ENCODE peak calls at places on chromosomes 5 and 9, in seven cellular contexts. P, T, X, M, H, Z and C are unnamed samples.
A peak's percentile ranks its signal among the peaks of the same experiment; 100 is the strongest.

GRCh38 chr9:111961575-111961974 is 65.0 kb downstream of the UGCG start:
- DNase-seq in P (no peak), T (no peak), X (no peak), M (no peak), H (no peak), Z (no peak), C (no peak)

GRCh38 chr5:74281191-74281590 is 359.3 kb downstream of the ENC1 start:
- DNase-seq in P (no peak), T (no peak), X (no peak), M (no peak), H (no peak), Z (no peak), C (no peak)

GRCh38 chr9:20658677-20659473 is 25.2 kb upstream of the FOCAD start:
- DNase-seq in P (peak; percentile 40), T (peak; percentile 9), X (no peak), M (no peak), H (no peak), Z (no peak), C (no peak)

GRCh38 chr5:139494256-139494655 is 11.7 kb upstream of the STING1 start:
- DNase-seq in P (no peak), T (no peak), X (no peak), M (no peak), H (no peak), Z (no peak), C (no peak)

GRCh38 chr5:147509041-147509709 is 693 bp downstream of the DPYSL3 start:
- DNase-seq in P (peak; percentile 7), T (no peak), X (peak; percentile 53), M (peak; percentile 17), H (peak; percentile 35), Z (peak; percentile 74), C (peak; percentile 32)

GRCh38 chr9:87238545-87238944 is 259.1 kb upstream of the DAPK1 start:
- DNase-seq in P (no peak), T (no peak), X (no peak), M (no peak), H (no peak), Z (no peak), C (no peak)

GRCh38 chr9:111966851-111967250 is 70.2 kb downstream of the UGCG start:
- DNase-seq in P (no peak), T (no peak), X (no peak), M (peak; percentile 59), H (no peak), Z (no peak), C (no peak)

GRCh38 chr5:53298841-53299240 is 181.6 kb upstream of the FST start:
- DNase-seq in P (no peak), T (no peak), X (no peak), M (no peak), H (no peak), Z (no peak), C (no peak)

GRCh38 chr9:125484632-125485282 is 222.3 kb downstream of the MAPKAP1 start:
- DNase-seq in P (no peak), T (no peak), X (no peak), M (peak; percentile 92), H (peak; percentile 25), Z (no peak), C (no peak)

GRCh38 chr5:14849516-14850294 is 21.9 kb downstream of the ANKH start:
- DNase-seq in P (no peak), T (no peak), X (no peak), M (peak; percentile 32), H (no peak), Z (no peak), C (no peak)

GRCh38 chr9:15755660-15756059 is 202.8 kb downstream of the CCDC171 start:
- DNase-seq in P (no peak), T (no peak), X (no peak), M (no peak), H (no peak), Z (no peak), C (no peak)

GRCh38 chr5:111135946-111136345 is 43.8 kb downstream of the WDR36 start:
- DNase-seq in P (no peak), T (no peak), X (no peak), M (peak; percentile 44), H (no peak), Z (no peak), C (no peak)

GRCh38 chr9:105127863-105128220 is 116.6 kb upstream of the SLC44A1 start:
- DNase-seq in P (peak; percentile 23), T (no peak), X (no peak), M (peak; percentile 72), H (no peak), Z (no peak), C (no peak)

GRCh38 chr5:3325206-3325605 is 270.4 kb upstream of the IRX1 start:
- DNase-seq in P (no peak), T (no peak), X (no peak), M (peak; percentile 56), H (no peak), Z (no peak), C (peak; percentile 66)

GRCh38 chr5:179319741-179320281 is 25.4 kb downstream of the ADAMTS2 start:
- DNase-seq in P (no peak), T (no peak), X (no peak), M (peak; percentile 50), H (peak; percentile 45), Z (no peak), C (peak; percentile 60)

GRCh38 chr5:131263648-131264452 is at the start of gene CDC42SE2:
- DNase-seq in P (peak; percentile 92), T (peak; percentile 70), X (peak; percentile 73), M (peak; percentile 76), H (peak; percentile 87), Z (peak; percentile 89), C (peak; percentile 97)

GRCh38 chr9:115553082-115553481 is 435.1 kb upstream of the TNC start:
- DNase-seq in P (no peak), T (no peak), X (no peak), M (peak; percentile 36), H (no peak), Z (no peak), C (no peak)

GRCh38 chr5:157365732-157366131 is 94.3 kb upstream of the NIPAL4 start:
- DNase-seq in P (no peak), T (no peak), X (no peak), M (no peak), H (no peak), Z (no peak), C (no peak)

GRCh38 chr5:157362982-157363381 is 97.0 kb upstream of the NIPAL4 start:
- DNase-seq in P (no peak), T (no peak), X (no peak), M (no peak), H (no peak), Z (no peak), C (no peak)

GRCh38 chr5:157370967-157371366 is 89.0 kb upstream of the NIPAL4 start:
- DNase-seq in P (no peak), T (no peak), X (no peak), M (no peak), H (no peak), Z (no peak), C (no peak)

GRCh38 chr5:157369507-157369906 is 90.5 kb upstream of the NIPAL4 start:
- DNase-seq in P (no peak), T (no peak), X (no peak), M (no peak), H (no peak), Z (no peak), C (no peak)

GRCh38 chr5:157366741-157367684 is 93.0 kb upstream of the NIPAL4 start:
- DNase-seq in P (no peak), T (peak; percentile 52), X (no peak), M (peak; percentile 79), H (no peak), Z (no peak), C (no peak)
- TF ChIP-seq CTCF in P (no peak), T (peak; percentile 59), X (no peak), M (peak; percentile 73), H (peak; percentile 47), Z (no peak), C (peak; percentile 9)

DNA sequence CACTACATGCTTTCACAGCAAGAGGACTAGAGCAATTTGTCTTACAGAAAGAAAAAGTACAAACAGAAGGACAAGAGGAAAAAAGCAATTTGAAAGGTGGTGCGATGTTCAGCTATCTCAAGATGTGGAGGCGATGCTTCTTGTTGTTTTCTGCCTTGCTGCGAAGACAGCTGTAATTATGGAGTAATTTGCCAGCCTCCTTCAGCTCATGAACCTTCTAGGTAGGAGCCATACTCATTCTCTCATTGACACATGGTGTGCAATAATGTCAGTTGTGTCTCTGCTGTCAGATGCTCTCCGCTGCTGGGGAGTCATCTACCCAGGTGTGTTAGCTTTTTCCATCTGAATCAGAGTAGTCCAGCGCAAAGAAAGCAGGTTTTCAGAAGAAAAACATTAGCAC is 424.5 kb downstream of the NR2F1-AS1 start:
- DNase-seq in P (no peak), T (no peak), X (no peak), M (no peak), H (no peak), Z (no peak), C (no peak)
- H3K4me3 ChIP-seq in P (no peak overlapping the region), T (no peak overlapping the region), X (no peak overlapping the region), M (no peak overlapping the region), H (no peak overlapping the region), Z (no peak overlapping the region), C (no peak overlapping the region)

DNA sequence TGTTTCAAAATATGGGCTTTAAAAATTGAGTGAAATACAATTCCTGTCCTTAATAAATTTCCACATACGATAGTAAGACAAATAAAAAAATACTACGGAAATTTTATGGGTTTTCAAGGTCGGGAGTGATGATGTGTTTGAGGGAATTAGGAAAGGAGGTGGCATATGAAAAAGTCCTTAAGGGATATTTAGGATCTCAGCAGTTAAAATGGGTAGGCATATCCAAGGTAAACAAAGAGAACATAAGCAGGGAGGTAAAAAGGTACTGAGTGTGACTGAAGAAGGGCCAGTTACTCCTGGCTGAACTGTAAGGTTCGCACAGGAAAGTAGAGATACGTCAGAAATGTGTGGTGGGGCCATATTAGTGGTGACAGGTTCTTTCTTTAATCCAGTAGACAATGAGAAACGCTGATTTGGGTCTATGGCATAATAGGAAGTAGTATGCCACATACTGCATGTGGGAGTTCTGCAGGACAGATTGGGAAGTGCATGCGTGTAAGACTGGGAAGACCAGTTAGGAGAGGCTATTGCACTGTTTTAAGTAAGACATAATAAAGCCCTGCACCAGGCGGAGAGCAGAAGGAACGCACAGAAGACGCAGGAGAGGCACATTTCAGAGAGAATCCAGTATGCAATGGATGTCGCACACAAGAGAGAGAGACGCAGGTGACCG is 932 bp upstream of the HMGCR start:
- DNase-seq in P (no peak), T (peak; percentile 67), X (no peak), M (peak; percentile 84), H (no peak), Z (no peak), C (no peak)
- TF ChIP-seq CTCF in P (no peak), T (no peak), X (peak; percentile 49), M (peak; percentile 64), H (peak; percentile 25), Z (no peak), C (peak; percentile 34)

GRCh38 chr5:181205735-181206401 is 872 bp upstream of the TRIM7 start:
- DNase-seq in P (no peak), T (no peak), X (no peak), M (no peak), H (no peak), Z (no peak), C (no peak)

GRCh38 chr5:181207214-181207959 is 2.4 kb upstream of the TRIM7 start:
- DNase-seq in P (peak; percentile 86), T (peak; percentile 60), X (no peak), M (peak; percentile 92), H (peak; percentile 80), Z (no peak), C (peak; percentile 85)

GRCh38 chr5:181205402-181205734 is 372 bp upstream of the TRIM7 start:
- DNase-seq in P (no peak), T (no peak), X (no peak), M (no peak), H (peak; percentile 74), Z (no peak), C (no peak)

GRCh38 chr5:181204561-181205401 is at the start of gene TRIM7:
- DNase-seq in P (peak; percentile 61), T (peak; percentile 65), X (no peak), M (peak; percentile 49), H (peak; percentile 79), Z (no peak), C (peak; percentile 92)

GRCh38 chr5:181207960-181208253 is 2.9 kb upstream of the TRIM7 start:
- DNase-seq in P (no peak), T (no peak), X (no peak), M (no peak), H (no peak), Z (no peak), C (no peak)
- H3K4me3 ChIP-seq in P (no peak overlapping the region), T (no peak overlapping the region), X (no peak overlapping the region), M (no peak overlapping the region), H (peak overlapping the region; percentile 76), Z (no peak overlapping the region), C (no peak overlapping the region)